ENCODE peak calls at places on chromosomes 16 and 17, in seven cellular contexts. A, E, K, O, F, J and Z are unnamed samples.

GRCh38 chr16:80707686-80708085 is 96.7 kb downstream of the CDYL2 start:
- DNase-seq in A (no peak), E (no peak), K (no peak), O (no peak), F (no peak), J (no peak), Z (no peak)

GRCh38 chr17:77188084-77189066 is 47.6 kb downstream of the SEC14L1 start:
- DNase-seq in A (no peak), E (no peak), K (no peak), O (no peak), F (no peak), J (no peak), Z (no peak)

GRCh38 chr17:41101586-41102259 is at the start of gene KRTAP4-16:
- DNase-seq in A (no peak), E (no peak), K (no peak), O (no peak), F (no peak), J (no peak), Z (no peak)

GRCh38 chr16:68642436-68643064 is 2.6 kb upstream of the CDH3 start:
- DNase-seq in A (no peak), E (no peak), K (peak; percentile 39), O (no peak), F (no peak), J (no peak), Z (peak; percentile 50)

GRCh38 chr17:1473841-1474240 is 17.8 kb upstream of the CRK start:
- DNase-seq in A (no peak), E (no peak), K (no peak), O (no peak), F (no peak), J (no peak), Z (no peak)

GRCh38 chr17:77962349-77962748 is 3.8 kb downstream of the TNRC6C start:
- DNase-seq in A (peak; percentile 32), E (no peak), K (no peak), O (no peak), F (no peak), J (no peak), Z (no peak)

GRCh38 chr16:30649725-30650368 is 913 bp upstream of the PRR14 start:
- DNase-seq in A (no peak), E (no peak), K (no peak), O (no peak), F (no peak), J (no peak), Z (no peak)

GRCh38 chr16:25798065-25798464 is 106.3 kb downstream of the HS3ST4 start:
- DNase-seq in A (no peak), E (no peak), K (no peak), O (no peak), F (no peak), J (no peak), Z (no peak)

GRCh38 chr17:17722081-17722905 is 41.0 kb downstream of the RAI1 start:
- DNase-seq in A (no peak), E (no peak), K (no peak), O (no peak), F (no peak), J (no peak), Z (peak; percentile 40)

GRCh38 chr17:39139137-39139516 is 12.3 kb downstream of the PLXDC1 start:
- DNase-seq in A (no peak), E (no peak), K (no peak), O (peak; percentile 95), F (no peak), J (no peak), Z (peak; percentile 91)